ENCODE peak calls at places on chromosomes 2 and 18, in six cellular contexts. N is OCI-LY7, G is neural progenitor cell, M is GM23248, H is HCT116, Y is GM23338. Q is an unnamed sample.

GRCh38 chr18:6785001-6785400 is 55.5 kb downstream of the ARHGAP28 start:
- DNase-seq in N (no peak), G (no peak), M (no peak), H (no peak), Y (no peak), Q (no peak)

GRCh38 chr18:36643016-36643415 is 185.8 kb downstream of the TPGS2 start:
- DNase-seq in N (no peak), G (no peak), M (no peak), H (no peak), Y (no peak), Q (no peak)

GRCh38 chr2:174591740-174592139 is 5.9 kb downstream of the WIPF1 start:
- DNase-seq in N (no peak), G (no peak), M (no peak), H (no peak), Y (no peak), Q (no peak)

GRCh38 chr2:101718993-101719571 is 21.6 kb downstream of the MAP4K4 start:
- DNase-seq in N (peak), G (no peak), M (peak), H (no peak), Y (no peak), Q (no peak)

GRCh38 chr18:26549486-26550435 is 1.4 kb upstream of the KCTD1 start:
- DNase-seq in N (peak), G (peak), M (peak), H (peak), Y (peak), Q (peak)

GRCh38 chr2:191582355-191582754 is 95.6 kb upstream of the NABP1 start:
- DNase-seq in N (no peak), G (no peak), M (peak), H (no peak), Y (no peak), Q (no peak)

GRCh38 chr2:147327636-147328035 is 517.2 kb upstream of the ACVR2A start:
- DNase-seq in N (no peak), G (no peak), M (peak), H (no peak), Y (no peak), Q (peak)

GRCh38 chr2:154692927-154693326 is 5.6 kb upstream of the KCNJ3 start:
- DNase-seq in N (no peak), G (no peak), M (peak), H (peak), Y (no peak), Q (no peak)

GRCh38 chr2:69054431-69054830 is 41.5 kb downstream of the ANTXR1 start:
- DNase-seq in N (no peak), G (no peak), M (peak), H (no peak), Y (no peak), Q (no peak)

GRCh38 chr2:188291142-188291616 is 495 bp upstream of the GULP1 start:
- DNase-seq in N (no peak), G (peak), M (peak), H (no peak), Y (no peak), Q (no peak)

GRCh38 chr2:36373149-36373880 is 17.7 kb downstream of the CRIM1 start:
- DNase-seq in N (no peak), G (no peak), M (peak), H (no peak), Y (no peak), Q (no peak)

GRCh38 chr2:204019572-204020501 is 83.3 kb downstream of the ICOS start:
- DNase-seq in N (no peak), G (no peak), M (peak), H (no peak), Y (no peak), Q (no peak)

GRCh38 chr2:152189622-152190495 is 14.3 kb upstream of the STAM2 start:
- DNase-seq in N (peak), G (peak), M (peak), H (peak), Y (peak), Q (peak)

GRCh38 chr18:65459741-65460140 is 291.1 kb upstream of the CDH7 start:
- DNase-seq in N (no peak), G (no peak), M (no peak), H (no peak), Y (no peak), Q (no peak)

GRCh38 chr2:20597868-20598183 is 53.1 kb downstream of the HS1BP3 start:
- DNase-seq in N (no peak), G (no peak), M (no peak), H (no peak), Y (no peak), Q (no peak)

GRCh38 chr2:200860092-200860795 is 4.2 kb downstream of the CLK1 start:
- DNase-seq in N (no peak), G (no peak), M (peak), H (no peak), Y (peak), Q (no peak)

GRCh38 chr2:75465317-75465998 is 95.3 kb downstream of the EVA1A start:
- DNase-seq in N (no peak), G (peak), M (peak), H (no peak), Y (no peak), Q (no peak)

GRCh38 chr18:47149457-47150028 is 757 bp downstream of the HDHD2 start:
- DNase-seq in N (no peak), G (peak), M (peak), H (no peak), Y (peak), Q (no peak)

GRCh38 chr2:45627911-45628310 is 16.8 kb upstream of the SRBD1 start:
- DNase-seq in N (no peak), G (no peak), M (peak), H (no peak), Y (no peak), Q (no peak)

GRCh38 chr18:76445741-76446232 is 49.3 kb downstream of the ZNF516 start:
- DNase-seq in N (no peak), G (no peak), M (peak), H (no peak), Y (no peak), Q (no peak)

GRCh38 chr2:228543117-228543516 is 361.6 kb upstream of the SPHKAP start:
- DNase-seq in N (no peak), G (no peak), M (no peak), H (no peak), Y (no peak), Q (no peak)

GRCh38 chr2:164620873-164621760 is at the start of gene GRB14:
- DNase-seq in N (no peak), G (peak), M (peak), H (peak), Y (peak), Q (peak)

GRCh38 chr2:27735263-27735904 is 36.1 kb upstream of the MRPL33 start:
- DNase-seq in N (no peak), G (peak), M (peak), H (no peak), Y (peak), Q (no peak)

GRCh38 chr18:24262097-24262496 is 123.2 kb downstream of the CABYR start:
- DNase-seq in N (no peak), G (no peak), M (no peak), H (no peak), Y (no peak), Q (no peak)

GRCh38 chr2:224440988-224441387 is 39.1 kb upstream of the FAM124B start:
- DNase-seq in N (no peak), G (no peak), M (peak), H (no peak), Y (no peak), Q (no peak)

GRCh38 chr18:25896178-25896780 is 194.1 kb downstream of the SS18 start:
- DNase-seq in N (peak), G (peak), M (peak), H (peak), Y (peak), Q (peak)

GRCh38 chr2:134465228-134465627 is 211.4 kb downstream of the MGAT5 start:
- DNase-seq in N (no peak), G (no peak), M (no peak), H (no peak), Y (no peak), Q (no peak)

GRCh38 chr2:235350234-235350633 is 143.6 kb upstream of the AGAP1 start:
- DNase-seq in N (no peak), G (no peak), M (no peak), H (no peak), Y (no peak), Q (no peak)

GRCh38 chr18:79423211-79424007 is 27.7 kb downstream of the NFATC1 start:
- DNase-seq in N (no peak), G (no peak), M (no peak), H (no peak), Y (no peak), Q (no peak)

GRCh38 chr2:234905547-234906260 is 46.1 kb upstream of the SH3BP4 start:
- DNase-seq in N (no peak), G (no peak), M (no peak), H (no peak), Y (no peak), Q (no peak)

GRCh38 chr2:235579128-235579527 is 85.3 kb downstream of the AGAP1 start:
- DNase-seq in N (no peak), G (no peak), M (no peak), H (no peak), Y (no peak), Q (no peak)

GRCh38 chr2:128782411-128783192 is 463.9 kb upstream of the HS6ST1 start:
- DNase-seq in N (no peak), G (no peak), M (no peak), H (no peak), Y (no peak), Q (no peak)

GRCh38 chr2:148658807-148659722 is 14.5 kb downstream of the EPC2 start:
- DNase-seq in N (no peak), G (no peak), M (peak), H (no peak), Y (no peak), Q (peak)

GRCh38 chr18:70494524-70494923 is 205.7 kb downstream of the SOCS6 start:
- DNase-seq in N (no peak), G (no peak), M (no peak), H (no peak), Y (no peak), Q (no peak)

GRCh38 chr2:72131916-72132841 is 15.5 kb downstream of the CYP26B1 start:
- DNase-seq in N (no peak), G (no peak), M (no peak), H (no peak), Y (no peak), Q (no peak)

GRCh38 chr2:72128843-72129227 is 18.8 kb downstream of the CYP26B1 start:
- DNase-seq in N (no peak), G (no peak), M (no peak), H (no peak), Y (no peak), Q (no peak)

GRCh38 chr2:72129676-72130340 is 17.9 kb downstream of the CYP26B1 start:
- DNase-seq in N (no peak), G (no peak), M (no peak), H (no peak), Y (no peak), Q (no peak)

GRCh38 chr2:72131371-72131891 is 16.2 kb downstream of the CYP26B1 start:
- DNase-seq in N (no peak), G (no peak), M (no peak), H (no peak), Y (no peak), Q (no peak)

GRCh38 chr2:72130671-72131360 is 16.8 kb downstream of the CYP26B1 start:
- DNase-seq in N (no peak), G (peak), M (no peak), H (no peak), Y (peak), Q (no peak)
- TF ChIP-seq EZH2phosphoT487 in N (no peak), G (no peak), M (no peak), H (no peak), Y (no peak), Q (no peak)

DNA sequence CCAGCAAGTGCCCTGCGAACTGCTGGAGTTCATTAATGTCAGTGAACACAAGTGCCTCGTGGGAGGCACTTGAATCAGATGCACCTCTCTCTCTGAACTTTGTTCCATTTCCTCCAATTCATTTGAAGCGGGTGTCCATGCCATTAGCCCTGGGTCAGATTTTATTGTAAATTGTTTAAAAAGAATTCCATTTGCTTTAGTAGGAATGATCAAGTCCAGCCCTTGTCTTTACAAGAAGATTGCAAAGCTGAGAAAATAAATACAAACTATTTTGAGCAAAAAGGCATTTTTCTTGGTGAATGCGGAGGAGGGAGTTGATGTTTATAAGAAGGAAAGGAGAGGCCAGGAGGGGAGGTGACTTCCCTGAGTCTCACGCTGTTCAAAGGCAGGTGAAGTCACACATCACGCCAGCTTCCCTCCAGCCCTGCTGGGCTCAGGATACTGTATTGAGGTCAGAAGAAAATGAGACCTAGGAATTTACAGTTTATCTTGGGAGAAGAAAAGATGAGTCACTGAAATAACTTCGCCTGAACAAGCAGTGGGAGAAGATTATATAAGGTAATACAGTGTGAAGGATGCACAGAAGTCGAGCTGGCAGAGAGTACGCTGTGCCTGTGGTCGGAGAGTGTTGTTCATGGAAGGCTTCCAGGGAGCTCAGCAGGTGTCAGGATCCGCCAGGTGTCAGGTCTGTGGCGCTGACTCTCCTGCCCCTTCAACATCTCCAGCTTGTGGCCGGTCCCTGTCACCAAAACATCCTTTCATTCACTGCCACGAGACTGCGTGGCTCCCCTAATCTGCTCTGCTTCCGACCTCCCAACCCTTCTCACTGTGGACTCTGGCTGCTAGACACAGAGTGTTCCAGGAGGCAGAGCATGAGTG is 36.5 kb downstream of the EFR3B start:
- DNase-seq in N (no peak), G (no peak), M (peak), H (peak), Y (no peak), Q (no peak)
- TF ChIP-seq EZH2phosphoT487 in N (no peak), G (no peak), M (no peak), H (no peak), Y (no peak), Q (no peak)

DNA sequence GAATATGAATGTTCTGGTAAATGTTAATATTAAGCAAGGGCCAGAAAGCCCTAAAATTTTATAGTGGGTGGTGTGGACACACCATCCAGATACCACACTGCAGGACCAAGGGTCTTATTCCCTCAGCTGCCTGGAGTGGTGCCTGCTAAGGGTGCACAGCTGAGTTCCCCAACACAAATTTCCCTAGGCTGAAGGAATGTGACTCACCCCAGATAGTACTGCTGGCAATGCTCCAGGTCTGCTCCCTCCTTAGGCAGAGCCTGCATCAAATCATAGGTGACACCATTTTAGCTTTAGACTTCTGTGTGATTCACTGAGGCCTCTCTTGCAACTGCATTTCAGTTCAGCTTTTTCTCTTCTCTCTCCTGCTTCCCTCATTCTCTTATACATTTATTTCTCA is 321.1 kb downstream of the SATB2 start:
- DNase-seq in N (no peak), G (no peak), M (peak), H (no peak), Y (no peak), Q (no peak)
- TF ChIP-seq EZH2phosphoT487 in N (no peak), G (no peak), M (no peak), H (no peak), Y (no peak), Q (no peak)

GRCh38 chr18:75221397-75221796 is 10.8 kb downstream of the TSHZ1 start:
- DNase-seq in N (no peak), G (no peak), M (peak), H (no peak), Y (no peak), Q (no peak)
- TF ChIP-seq EZH2phosphoT487 in N (no peak), G (no peak), M (no peak), H (no peak), Y (no peak), Q (no peak)

Q was measured in MM.1S.